ENCODE peak calls at places on chromosomes 13 and 19, in five cellular contexts. D, I, J, O and B are unnamed samples.
A peak's percentile ranks its signal among the peaks of the same experiment; 100 is the strongest.

GRCh38 chr19:3479177-3479818 is 1.0 kb downstream of the SMIM24 start:
- DNase-seq in D (peak; percentile 43), I (no peak), J (no peak), O (no peak), B (no peak)

GRCh38 chr13:79782541-79783216 is 301.7 kb downstream of the NDFIP2 start:
- DNase-seq in D (peak; percentile 12), I (peak; percentile 92), J (peak; percentile 5), O (no peak), B (peak; percentile 26)

GRCh38 chr19:38693380-38694223 is 46.2 kb downstream of the ACTN4 start:
- DNase-seq in D (peak; percentile 60), I (peak; percentile 71), J (no peak), O (peak; percentile 68), B (peak; percentile 87)

GRCh38 chr19:37943480-37943879 is 36.5 kb downstream of the SIPA1L3 start:
- DNase-seq in D (no peak), I (no peak), J (no peak), O (no peak), B (no peak)

GRCh38 chr19:1469936-1470863 is 8.8 kb downstream of the C19orf25 start:
- DNase-seq in D (peak; percentile 58), I (no peak), J (peak; percentile 60), O (no peak), B (peak; percentile 63)

GRCh38 chr13:38766799-38767198 is 79.9 kb downstream of the FREM2 start:
- DNase-seq in D (no peak), I (no peak), J (no peak), O (no peak), B (no peak)

GRCh38 chr13:51229141-51229540 is 6.9 kb downstream of the FAM124A start:
- DNase-seq in D (no peak), I (no peak), J (no peak), O (no peak), B (no peak)

GRCh38 chr13:98972627-98973026 is 5.2 kb downstream of the DOCK9 start:
- DNase-seq in D (peak; percentile 13), I (peak; percentile 54), J (no peak), O (no peak), B (peak; percentile 70)

GRCh38 chr13:63198076-63198475 is 1782.4 kb upstream of the PCDH20 start:
- DNase-seq in D (no peak), I (peak; percentile 34), J (no peak), O (no peak), B (no peak)

GRCh38 chr19:55581828-55582223 is 1.2 kb upstream of the ZNF579 start:
- DNase-seq in D (no peak), I (no peak), J (no peak), O (no peak), B (no peak)

GRCh38 chr19:6378036-6378435 is 2.3 kb upstream of the PSPN start:
- DNase-seq in D (peak; percentile 54), I (peak; percentile 66), J (no peak), O (no peak), B (no peak)

GRCh38 chr19:18193388-18194207 is 580 bp downstream of the MPV17L2 start:
- DNase-seq in D (no peak), I (no peak), J (no peak), O (no peak), B (no peak)

GRCh38 chr19:40134866-40135265 is 44.1 kb upstream of the ZNF780A start:
- DNase-seq in D (no peak), I (no peak), J (no peak), O (no peak), B (no peak)

GRCh38 chr19:35755160-35755549 is 1.7 kb downstream of the HSPB6 start:
- DNase-seq in D (no peak), I (no peak), J (no peak), O (no peak), B (no peak)

GRCh38 chr13:99316657-99317244 is 9.6 kb upstream of the GPR183 start:
- DNase-seq in D (no peak), I (no peak), J (no peak), O (no peak), B (no peak)

GRCh38 chr13:101417501-101417900 is 1.2 kb upstream of the NALCN start:
- DNase-seq in D (no peak), I (no peak), J (no peak), O (no peak), B (no peak)

GRCh38 chr19:50537769-50538230 is 24.1 kb upstream of the ASPDH start:
- DNase-seq in D (peak; percentile 84), I (peak; percentile 85), J (peak; percentile 92), O (no peak), B (peak; percentile 80)

GRCh38 chr19:29793116-29793727 is 18.6 kb upstream of the CCNE1 start:
- DNase-seq in D (no peak), I (no peak), J (no peak), O (no peak), B (no peak)

GRCh38 chr19:52734340-52734892 is 428 bp downstream of the ZNF611 start:
- DNase-seq in D (no peak), I (peak; percentile 11), J (no peak), O (no peak), B (no peak)

GRCh38 chr13:106472621-106473020 is 62.8 kb downstream of the EFNB2 start:
- DNase-seq in D (no peak), I (no peak), J (no peak), O (no peak), B (no peak)

GRCh38 chr19:46181386-46181774 is 33.3 kb downstream of the IGFL2 start:
- DNase-seq in D (no peak), I (peak; percentile 19), J (no peak), O (no peak), B (peak; percentile 33)

GRCh38 chr13:80237646-80238045 is 103.3 kb downstream of the SPRY2 start:
- DNase-seq in D (peak; percentile 40), I (no peak), J (no peak), O (no peak), B (no peak)

GRCh38 chr19:41219924-41220567 is 1.0 kb downstream of the AXL start:
- DNase-seq in D (peak; percentile 72), I (peak; percentile 63), J (no peak), O (no peak), B (peak; percentile 39)

GRCh38 chr13:59774511-59774911 is 389.2 kb downstream of the DIAPH3 start:
- DNase-seq in D (peak; percentile 62), I (peak; percentile 63), J (no peak), O (peak; percentile 3), B (peak; percentile 12)

GRCh38 chr19:29128203-29128602 is 84.7 kb downstream of the UQCRFS1 start:
- DNase-seq in D (no peak), I (no peak), J (no peak), O (no peak), B (no peak)

GRCh38 chr13:113949546-113949945 is 24.3 kb downstream of the C13orf46 start:
- DNase-seq in D (no peak), I (no peak), J (no peak), O (no peak), B (no peak)

GRCh38 chr19:9673912-9674668 is 810 bp downstream of the ZNF562 start:
- DNase-seq in D (no peak), I (peak; percentile 6), J (no peak), O (no peak), B (no peak)

GRCh38 chr13:113647351-113648217 is 10.4 kb downstream of the ATP4B start:
- DNase-seq in D (peak; percentile 48), I (peak; percentile 81), J (peak; percentile 86), O (peak; percentile 56), B (no peak)

GRCh38 chr19:33720691-33721682 is 75.7 kb upstream of the KCTD15 start:
- DNase-seq in D (no peak), I (no peak), J (no peak), O (no peak), B (no peak)

GRCh38 chr19:48638831-48639381 is 1.7 kb upstream of the DBP start:
- DNase-seq in D (no peak), I (no peak), J (no peak), O (no peak), B (no peak)

GRCh38 chr19:55654323-55654832 is 457 bp upstream of the U2AF2 start:
- DNase-seq in D (peak; percentile 94), I (peak; percentile 100), J (peak; percentile 99), O (peak; percentile 97), B (peak; percentile 90)

GRCh38 chr19:5308471-5309437 is 31.9 kb downstream of the PTPRS start:
- DNase-seq in D (peak; percentile 43), I (peak; percentile 94), J (peak; percentile 79), O (no peak), B (no peak)

GRCh38 chr19:18292810-18293641 is 11.6 kb upstream of the JUND start:
- DNase-seq in D (peak; percentile 69), I (peak; percentile 85), J (peak; percentile 46), O (no peak), B (peak; percentile 71)

GRCh38 chr19:41792513-41793413 is 3.6 kb upstream of the CEACAM3 start:
- DNase-seq in D (peak; percentile 59), I (peak; percentile 55), J (no peak), O (no peak), B (peak; percentile 54)

GRCh38 chr19:16952046-16952445 is 63.2 kb downstream of the F2RL3 start:
- DNase-seq in D (no peak), I (no peak), J (no peak), O (no peak), B (no peak)

GRCh38 chr13:93147946-93148345 is 78.7 kb upstream of the GPC6 start:
- DNase-seq in D (no peak), I (peak; percentile 10), J (no peak), O (no peak), B (no peak)

GRCh38 chr13:42279080-42279479 is 7.1 kb downstream of the AKAP11 start:
- DNase-seq in D (no peak), I (no peak), J (no peak), O (no peak), B (no peak)

GRCh38 chr19:6802336-6803035 is 30.0 kb downstream of the VAV1 start:
- DNase-seq in D (no peak), I (peak; percentile 4), J (no peak), O (no peak), B (peak; percentile 45)

GRCh38 chr19:40433391-40434216 is 7.8 kb upstream of the SERTAD1 start:
- DNase-seq in D (peak; percentile 93), I (peak; percentile 97), J (peak; percentile 57), O (peak; percentile 64), B (peak; percentile 82)